ENCODE peak calls at places on chromosomes 5 and 9, in four cellular contexts. One of them, this sample, is unnamed.

GRCh38 chr5:141902416-141902815 is 21.3 kb upstream of the DELE1 start:
- DNase-seq in brain microvascular endothelial cell: no peak
- DNase-seq in A673: no peak
- DNase-seq in pancreas: no peak
- DNase-seq in this sample: no peak

GRCh38 chr9:106286249-106286648 is 576.7 kb upstream of the ZNF462 start:
- DNase-seq in brain microvascular endothelial cell: no peak
- DNase-seq in A673: no peak
- DNase-seq in pancreas: no peak
- DNase-seq in this sample: no peak

GRCh38 chr9:105425817-105426433 is 21.9 kb upstream of the FSD1L start:
- DNase-seq in pancreas: no peak
- DNase-seq in brain microvascular endothelial cell: no peak
- DNase-seq in A673: peak; percentile 39
- DNase-seq in this sample: peak; percentile 61

GRCh38 chr5:157387164-157387563 is 72.8 kb upstream of the NIPAL4 start:
- DNase-seq in brain microvascular endothelial cell: no peak
- DNase-seq in A673: no peak
- DNase-seq in pancreas: no peak
- DNase-seq in this sample: no peak

GRCh38 chr9:86667307-86667706 is 280.0 kb downstream of the GAS1 start:
- DNase-seq in brain microvascular endothelial cell: peak; percentile 42
- DNase-seq in pancreas: no peak
- DNase-seq in A673: peak; percentile 50
- DNase-seq in this sample: peak; percentile 70

GRCh38 chr9:133740891-133741290 is 2.7 kb upstream of the SARDH start:
- DNase-seq in A673: no peak
- DNase-seq in brain microvascular endothelial cell: no peak
- DNase-seq in pancreas: no peak
- DNase-seq in this sample: no peak

GRCh38 chr5:52388349-52388748 is 399.4 kb upstream of the ITGA1 start:
- DNase-seq in brain microvascular endothelial cell: no peak
- DNase-seq in pancreas: no peak
- DNase-seq in A673: no peak
- DNase-seq in this sample: no peak

GRCh38 chr5:110996742-110997141 is 74.8 kb upstream of the TSLP start:
- DNase-seq in pancreas: no peak
- DNase-seq in brain microvascular endothelial cell: no peak
- DNase-seq in A673: no peak
- DNase-seq in this sample: no peak

GRCh38 chr9:121440265-121440664 is 59.4 kb downstream of the GGTA1 start:
- DNase-seq in A673: peak; percentile 44
- DNase-seq in pancreas: no peak
- DNase-seq in brain microvascular endothelial cell: peak; percentile 32
- DNase-seq in this sample: peak; percentile 48

GRCh38 chr5:68273717-68274409 is 58.3 kb downstream of the PIK3R1 start:
- DNase-seq in pancreas: no peak
- DNase-seq in brain microvascular endothelial cell: no peak
- DNase-seq in A673: no peak
- DNase-seq in this sample: no peak

GRCh38 chr5:93583799-93584530 is 943 bp downstream of the NR2F1 start:
- DNase-seq in A673: peak; percentile 65
- DNase-seq in brain microvascular endothelial cell: no peak
- DNase-seq in pancreas: peak; percentile 32
- DNase-seq in this sample: peak; percentile 88

GRCh38 chr5:38755171-38755570 is 90.6 kb upstream of the OSMR start:
- DNase-seq in A673: peak; percentile 64
- DNase-seq in pancreas: no peak
- DNase-seq in brain microvascular endothelial cell: peak; percentile 72
- DNase-seq in this sample: peak; percentile 79

GRCh38 chr5:157718529-157718928 is 12.7 kb upstream of the THG1L start:
- DNase-seq in A673: peak; percentile 67
- DNase-seq in pancreas: no peak
- DNase-seq in brain microvascular endothelial cell: peak; percentile 68
- DNase-seq in this sample: peak; percentile 32

GRCh38 chr5:124906339-124907097 is 160.1 kb upstream of the ZNF608 start:
- DNase-seq in brain microvascular endothelial cell: peak; percentile 64
- DNase-seq in A673: peak; percentile 62
- DNase-seq in pancreas: peak; percentile 71
- DNase-seq in this sample: peak; percentile 82

GRCh38 chr5:167934561-167934971 is 356.9 kb upstream of the WWC1 start:
- DNase-seq in brain microvascular endothelial cell: no peak
- DNase-seq in pancreas: no peak
- DNase-seq in A673: no peak
- DNase-seq in this sample: no peak

GRCh38 chr9:113508111-113508749 is 44.7 kb downstream of the RGS3 start:
- DNase-seq in A673: peak; percentile 29
- DNase-seq in pancreas: no peak
- DNase-seq in brain microvascular endothelial cell: no peak
- DNase-seq in this sample: no peak

DNA sequence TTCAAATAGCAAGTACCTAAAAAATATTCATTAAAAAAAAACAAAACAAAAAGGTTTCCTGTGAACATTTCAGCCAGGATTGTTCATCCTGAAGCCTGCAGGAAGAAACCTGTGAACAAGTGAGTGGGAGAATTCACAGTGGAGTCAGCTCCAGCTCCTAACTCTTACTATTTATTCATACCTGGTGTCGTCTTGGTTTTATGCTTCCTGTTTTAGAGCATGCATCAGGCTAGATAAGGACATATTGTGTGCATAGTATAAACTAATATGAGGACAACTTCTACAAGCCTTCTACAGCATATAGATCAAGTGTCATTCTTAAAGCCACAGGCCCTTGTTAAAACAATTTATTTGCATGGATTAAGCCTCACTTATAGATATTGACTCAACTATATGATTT is 169.9 kb downstream of the EFNA5 start:
- DNase-seq in pancreas: no peak
- DNase-seq in brain microvascular endothelial cell: no peak
- DNase-seq in A673: no peak
- DNase-seq in this sample: no peak
- H3K4me3 ChIP-seq in pancreas: no peak overlapping the region
- H3K4me3 ChIP-seq in brain microvascular endothelial cell: no peak overlapping the region
- H3K4me3 ChIP-seq in A673: no peak overlapping the region
- H3K4me3 ChIP-seq in this sample: no peak overlapping the region

GRCh38 chr9:98317134-98317857 is 61.8 kb upstream of the TBC1D2 start:
- DNase-seq in A673: no peak
- DNase-seq in pancreas: no peak
- DNase-seq in brain microvascular endothelial cell: peak; percentile 43
- DNase-seq in this sample: peak; percentile 67

GRCh38 chr9:98314381-98315066 is 59.1 kb upstream of the TBC1D2 start:
- DNase-seq in brain microvascular endothelial cell: no peak
- DNase-seq in A673: peak; percentile 21
- DNase-seq in pancreas: no peak
- DNase-seq in this sample: peak; percentile 57

GRCh38 chr9:98316445-98317133 is 61.1 kb upstream of the TBC1D2 start:
- DNase-seq in pancreas: no peak
- DNase-seq in brain microvascular endothelial cell: no peak
- DNase-seq in A673: no peak
- DNase-seq in this sample: no peak

GRCh38 chr9:98315067-98315453 is 59.6 kb upstream of the TBC1D2 start:
- DNase-seq in pancreas: no peak
- DNase-seq in A673: no peak
- DNase-seq in brain microvascular endothelial cell: no peak
- DNase-seq in this sample: no peak

DNA sequence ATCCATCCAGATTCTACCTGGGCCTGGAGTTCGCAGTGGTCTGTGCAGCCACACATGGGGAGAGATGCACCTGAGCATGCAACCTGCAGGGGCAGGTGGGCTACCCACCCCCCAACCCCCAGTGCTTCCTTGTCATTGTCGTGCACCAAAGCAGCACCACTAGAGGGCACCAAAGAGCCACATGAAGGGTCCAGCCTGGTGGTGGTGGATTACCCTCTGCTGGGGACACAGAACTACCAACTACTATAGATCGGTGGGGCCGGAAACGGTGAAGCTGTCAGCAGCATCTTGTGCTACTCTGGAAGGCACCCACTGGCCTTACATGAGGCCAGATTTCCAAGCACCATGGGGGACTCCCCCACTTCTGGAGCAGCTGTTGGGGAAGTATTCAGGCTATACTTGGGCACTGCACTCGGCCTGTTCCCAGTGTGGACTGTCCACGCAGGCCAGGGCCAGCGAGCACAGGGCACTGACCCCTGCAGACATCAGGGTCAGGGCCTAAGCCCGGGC is 60.2 kb upstream of the TBC1D2 start:
- DNase-seq in A673: peak; percentile 85
- DNase-seq in pancreas: peak; percentile 66
- DNase-seq in brain microvascular endothelial cell: peak; percentile 82
- DNase-seq in this sample: peak; percentile 89
- TF ChIP-seq CTCF in A673: peak; percentile 95
- TF ChIP-seq CTCF in pancreas: peak; percentile 80
- TF ChIP-seq CTCF in brain microvascular endothelial cell: peak; percentile 96
- TF ChIP-seq CTCF in this sample: peak; percentile 96

DNA sequence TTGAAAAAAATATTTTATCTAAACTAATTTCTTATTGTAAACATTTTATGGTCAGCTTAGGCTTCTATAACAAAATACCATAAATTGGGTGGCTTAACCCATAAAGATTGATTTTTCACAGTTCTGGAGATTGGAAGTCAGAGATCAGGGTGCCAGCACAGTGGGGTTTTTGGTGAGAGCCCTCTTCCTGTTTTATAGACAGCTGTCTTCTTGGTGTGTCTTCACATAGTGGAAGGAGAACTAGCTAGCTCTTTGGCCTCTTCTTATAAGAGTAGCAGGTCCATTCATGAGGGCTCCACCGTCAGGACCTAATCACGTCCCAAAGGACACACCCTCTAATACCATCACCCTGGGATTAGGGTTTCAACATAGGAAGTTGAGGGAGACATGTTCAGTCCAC is 26.6 kb downstream of the OTULINL start:
- DNase-seq in A673: no peak
- DNase-seq in pancreas: no peak
- DNase-seq in brain microvascular endothelial cell: no peak
- DNase-seq in this sample: no peak
- H3K4me3 ChIP-seq in A673: no peak overlapping the region
- H3K4me3 ChIP-seq in pancreas: no peak overlapping the region
- H3K4me3 ChIP-seq in brain microvascular endothelial cell: no peak overlapping the region
- H3K4me3 ChIP-seq in this sample: no peak overlapping the region

GRCh38 chr9:99189887-99190596 is 31.7 kb downstream of the ALG2 start:
- DNase-seq in pancreas: no peak
- DNase-seq in A673: no peak
- DNase-seq in brain microvascular endothelial cell: no peak
- DNase-seq in this sample: no peak

GRCh38 chr9:99190597-99191283 is 31.0 kb downstream of the ALG2 start:
- DNase-seq in pancreas: no peak
- DNase-seq in brain microvascular endothelial cell: no peak
- DNase-seq in A673: no peak
- DNase-seq in this sample: no peak

GRCh38 chr9:99189186-99189585 is 32.6 kb downstream of the ALG2 start:
- DNase-seq in pancreas: no peak
- DNase-seq in brain microvascular endothelial cell: no peak
- DNase-seq in A673: no peak
- DNase-seq in this sample: no peak

GRCh38 chr9:99193466-99193821 is 28.3 kb downstream of the ALG2 start:
- DNase-seq in pancreas: no peak
- DNase-seq in brain microvascular endothelial cell: no peak
- DNase-seq in A673: no peak
- DNase-seq in this sample: no peak

GRCh38 chr9:99192786-99193465 is 28.8 kb downstream of the ALG2 start:
- DNase-seq in A673: peak; percentile 35
- DNase-seq in pancreas: no peak
- DNase-seq in brain microvascular endothelial cell: no peak
- DNase-seq in this sample: peak; percentile 64
- TF ChIP-seq CTCF in A673: peak; percentile 44
- TF ChIP-seq CTCF in pancreas: no peak
- TF ChIP-seq CTCF in brain microvascular endothelial cell: peak; percentile 60
- TF ChIP-seq CTCF in this sample: peak; percentile 35

DNA sequence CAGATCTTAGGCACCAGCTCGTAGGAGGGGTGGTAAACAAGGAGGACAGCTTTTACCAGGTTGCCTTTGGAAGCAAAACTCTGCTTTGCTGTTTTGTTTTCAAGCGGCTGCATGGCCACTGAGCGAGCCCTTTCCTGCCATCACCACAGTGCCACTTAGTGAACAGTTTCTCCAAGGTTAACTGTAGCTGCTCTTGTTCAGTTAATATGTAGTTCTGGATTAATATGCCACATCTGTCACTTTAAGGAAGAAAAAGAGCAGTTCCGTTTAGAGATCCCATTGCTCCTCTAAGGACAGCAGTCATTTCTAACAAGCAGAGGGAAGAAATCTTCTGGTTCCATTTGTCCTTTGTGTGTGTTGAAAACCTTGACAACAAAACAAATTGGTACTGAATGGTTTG is 10.4 kb upstream of the ABL1 start:
- DNase-seq in A673: peak; percentile 52
- DNase-seq in pancreas: no peak
- DNase-seq in brain microvascular endothelial cell: no peak
- DNase-seq in this sample: no peak
- H3K4me3 ChIP-seq in A673: peak overlapping the region; percentile 15
- H3K4me3 ChIP-seq in pancreas: no peak overlapping the region
- H3K4me3 ChIP-seq in brain microvascular endothelial cell: no peak overlapping the region
- H3K4me3 ChIP-seq in this sample: no peak overlapping the region

GRCh38 chr5:172856336-172856735 is 22.3 kb downstream of the ERGIC1 start:
- DNase-seq in brain microvascular endothelial cell: no peak
- DNase-seq in pancreas: no peak
- DNase-seq in A673: no peak
- DNase-seq in this sample: no peak
- TF ChIP-seq CTCF in brain microvascular endothelial cell: no peak
- TF ChIP-seq CTCF in pancreas: no peak
- TF ChIP-seq CTCF in A673: no peak
- TF ChIP-seq CTCF in this sample: no peak

DNA sequence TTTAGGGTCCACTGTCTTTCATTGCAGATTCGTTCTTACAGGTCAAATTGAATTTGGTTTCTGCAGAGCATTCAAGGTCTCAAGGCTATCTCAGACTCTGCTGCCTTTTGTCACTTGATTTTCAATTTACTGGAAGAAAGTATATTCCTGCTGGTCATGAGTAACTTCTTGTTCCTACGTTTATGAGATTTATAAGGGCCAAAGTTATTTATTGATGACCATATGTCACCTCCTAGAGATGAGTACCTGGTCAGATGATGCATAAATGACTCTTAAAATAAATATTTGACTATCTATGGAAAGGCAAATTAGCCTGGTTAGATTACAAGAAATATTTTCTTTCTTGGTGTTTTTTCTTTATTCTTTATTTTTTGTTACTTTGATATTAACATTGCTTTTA is 322.8 kb downstream of the TMEM167A start:
- DNase-seq in pancreas: no peak
- DNase-seq in brain microvascular endothelial cell: no peak
- DNase-seq in A673: no peak
- DNase-seq in this sample: no peak
- H3K4me3 ChIP-seq in pancreas: no peak overlapping the region
- H3K4me3 ChIP-seq in brain microvascular endothelial cell: no peak overlapping the region
- H3K4me3 ChIP-seq in A673: no peak overlapping the region
- H3K4me3 ChIP-seq in this sample: no peak overlapping the region

GRCh38 chr9:32550609-32551490 is 1.3 kb upstream of the SMIM27 start:
- DNase-seq in pancreas: peak; percentile 85
- DNase-seq in brain microvascular endothelial cell: peak; percentile 91
- DNase-seq in A673: peak; percentile 97
- DNase-seq in this sample: peak; percentile 93

GRCh38 chr9:32552172-32552872 is at the start of the genes SMIM27 and TOPORS:
- DNase-seq in pancreas: peak; percentile 87
- DNase-seq in brain microvascular endothelial cell: peak; percentile 82
- DNase-seq in A673: peak; percentile 95
- DNase-seq in this sample: peak; percentile 97

GRCh38 chr9:32554107-32554506 is 1.7 kb upstream of the TOPORS start:
- DNase-seq in brain microvascular endothelial cell: no peak
- DNase-seq in pancreas: no peak
- DNase-seq in A673: peak; percentile 13
- DNase-seq in this sample: peak; percentile 53

GRCh38 chr9:32551491-32552049 is 557 bp upstream of the SMIM27 start:
- DNase-seq in pancreas: peak; percentile 18
- DNase-seq in brain microvascular endothelial cell: peak; percentile 20
- DNase-seq in A673: peak; percentile 57
- DNase-seq in this sample: peak; percentile 2

GRCh38 chr9:32550046-32550608 is 2.0 kb upstream of the SMIM27 start:
- DNase-seq in A673: peak; percentile 31
- DNase-seq in pancreas: no peak
- DNase-seq in brain microvascular endothelial cell: peak; percentile 32
- DNase-seq in this sample: no peak
- TF ChIP-seq CTCF in A673: no peak
- TF ChIP-seq CTCF in pancreas: no peak
- TF ChIP-seq CTCF in brain microvascular endothelial cell: peak; percentile 47
- TF ChIP-seq CTCF in this sample: peak; percentile 14

This sample was measured in foreskin fibroblast.